ENCODE peak calls at places on chromosome 16, in four cellular contexts. F, Y, V and K are unnamed samples.

GRCh38 chr16:1331712-1332617 is 1.5 kb upstream of the BAIAP3 start:
- DNase-seq in F (peak), Y (peak), V (peak), K (peak)

GRCh38 chr16:48609453-48610023 is 442 bp downstream of the N4BP1 start:
- DNase-seq in F (peak), Y (peak), V (peak), K (peak)

GRCh38 chr16:856101-856500 is 55.6 kb upstream of the GNG13 start:
- DNase-seq in F (no peak), Y (no peak), V (no peak), K (peak)

GRCh38 chr16:66070140-66070887 is 296.2 kb upstream of the CDH5 start:
- DNase-seq in F (peak), Y (no peak), V (no peak), K (no peak)

GRCh38 chr16:13586051-13586450 is 333.9 kb upstream of the ERCC4 start:
- DNase-seq in F (no peak), Y (no peak), V (no peak), K (no peak)

GRCh38 chr16:83887088-83887487 is 11.8 kb upstream of the MLYCD start:
- DNase-seq in F (peak), Y (peak), V (peak), K (no peak)

GRCh38 chr16:83995756-83996155 is 27.7 kb downstream of the NECAB2 start:
- DNase-seq in F (no peak), Y (no peak), V (peak), K (no peak)

GRCh38 chr16:75620326-75621169 is 2.5 kb downstream of the ADAT1 start:
- DNase-seq in F (no peak), Y (no peak), V (no peak), K (no peak)

GRCh38 chr16:15643453-15644305 is 725 bp upstream of the MARF1 start:
- DNase-seq in F (peak), Y (peak), V (no peak), K (peak)

GRCh38 chr16:84048306-84048705 is 5.7 kb upstream of the SLC38A8 start:
- DNase-seq in F (no peak), Y (no peak), V (no peak), K (peak)

GRCh38 chr16:14202697-14203096 is 131.6 kb downstream of the MRTFB start:
- DNase-seq in F (peak), Y (no peak), V (peak), K (no peak)

GRCh38 chr16:12470311-12471229 is 333.1 kb downstream of the CPPED1 start:
- DNase-seq in F (no peak), Y (no peak), V (no peak), K (no peak)

GRCh38 chr16:85375282-85375681 is 237.8 kb upstream of the GSE1 start:
- DNase-seq in F (no peak), Y (no peak), V (no peak), K (no peak)

GRCh38 chr16:50272687-50273381 is 6.5 kb downstream of the ADCY7 start:
- DNase-seq in F (no peak), Y (no peak), V (no peak), K (peak)
- H3K4me2 ChIP-seq in F (no peak), Y (no peak), V (no peak), K (no peak)

GRCh38 chr16:86387461-86388440 is 122.6 kb upstream of the FOXF1 start:
- DNase-seq in F (peak), Y (peak), V (peak), K (peak)

GRCh38 chr16:86390335-86390734 is 120.0 kb upstream of the FOXF1 start:
- DNase-seq in F (no peak), Y (no peak), V (no peak), K (no peak)

GRCh38 chr16:86391486-86391885 is 118.8 kb upstream of the FOXF1 start:
- DNase-seq in F (no peak), Y (no peak), V (no peak), K (no peak)

GRCh38 chr16:86388976-86389375 is 121.4 kb upstream of the FOXF1 start:
- DNase-seq in F (peak), Y (no peak), V (no peak), K (no peak)

DNA sequence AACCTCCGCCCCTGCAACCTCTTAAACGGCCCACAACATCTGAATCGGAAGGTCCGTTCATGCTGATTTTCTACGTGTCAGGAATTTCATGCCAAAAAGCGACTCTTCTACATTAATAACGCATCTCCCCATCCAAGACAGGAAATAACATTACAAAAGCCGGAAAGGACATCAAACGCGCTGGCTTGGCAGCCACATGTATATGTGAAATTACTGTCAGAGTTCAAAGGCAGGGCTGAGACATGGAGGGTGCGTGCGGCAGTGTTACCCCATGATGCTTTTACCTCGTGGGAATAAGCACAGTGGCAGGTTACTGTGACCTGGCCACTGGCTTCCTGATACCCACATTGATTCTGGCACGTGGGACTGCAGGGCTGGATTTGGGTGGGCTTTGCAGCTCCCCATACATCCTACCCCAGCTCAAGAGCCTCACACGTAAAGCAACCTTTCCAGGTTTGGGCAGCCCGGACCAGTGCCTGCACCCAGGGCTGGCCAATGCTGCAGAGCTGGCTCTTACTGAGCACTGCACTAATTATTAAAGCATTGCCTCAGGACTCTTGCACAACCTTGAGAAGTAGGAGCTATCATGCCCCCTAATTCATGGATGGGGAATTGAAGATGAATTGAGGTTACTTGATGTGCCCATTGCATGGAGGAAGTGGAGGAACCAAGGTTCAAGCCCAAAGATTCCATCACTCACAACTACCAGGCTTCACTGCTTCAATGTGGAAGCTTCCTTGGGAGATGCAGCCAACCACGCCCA is 120.6 kb upstream of the FOXF1 start:
- DNase-seq in F (peak), Y (no peak), V (no peak), K (no peak)
- H3K4me2 ChIP-seq in F (no peak), Y (no peak), V (no peak), K (no peak)

GRCh38 chr16:68492501-68493411 is 44.4 kb upstream of the SMPD3 start:
- DNase-seq in F (no peak), Y (no peak), V (no peak), K (no peak)

GRCh38 chr16:68492151-68492500 is 43.8 kb upstream of the SMPD3 start:
- DNase-seq in F (no peak), Y (no peak), V (no peak), K (no peak)

GRCh38 chr16:68490358-68490757 is 42.0 kb upstream of the SMPD3 start:
- DNase-seq in F (no peak), Y (no peak), V (no peak), K (no peak)

GRCh38 chr16:68490829-68491575 is 42.7 kb upstream of the SMPD3 start:
- DNase-seq in F (peak), Y (peak), V (peak), K (no peak)

DNA sequence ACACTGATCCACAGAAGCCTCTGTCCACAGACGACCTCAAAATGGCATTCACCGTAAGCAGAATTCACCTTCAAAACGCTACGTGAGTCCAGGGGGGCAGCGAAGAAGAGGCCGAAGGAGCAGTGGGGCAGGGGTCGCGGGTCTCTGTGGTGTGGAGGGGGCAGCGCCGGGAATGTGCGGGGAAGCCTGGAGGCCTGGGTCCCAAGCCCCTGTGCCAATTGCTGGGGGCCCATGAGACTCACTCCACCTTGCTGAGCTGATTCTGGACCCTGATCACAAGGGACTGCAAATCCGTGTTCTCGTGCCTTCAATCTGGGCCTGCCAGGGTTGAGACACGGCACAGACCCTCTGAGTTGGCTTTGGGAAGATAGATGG is 43.3 kb upstream of the SMPD3 start:
- DNase-seq in F (no peak), Y (no peak), V (no peak), K (no peak)
- H3K4me2 ChIP-seq in F (no peak), Y (no peak), V (no peak), K (no peak)

DNA sequence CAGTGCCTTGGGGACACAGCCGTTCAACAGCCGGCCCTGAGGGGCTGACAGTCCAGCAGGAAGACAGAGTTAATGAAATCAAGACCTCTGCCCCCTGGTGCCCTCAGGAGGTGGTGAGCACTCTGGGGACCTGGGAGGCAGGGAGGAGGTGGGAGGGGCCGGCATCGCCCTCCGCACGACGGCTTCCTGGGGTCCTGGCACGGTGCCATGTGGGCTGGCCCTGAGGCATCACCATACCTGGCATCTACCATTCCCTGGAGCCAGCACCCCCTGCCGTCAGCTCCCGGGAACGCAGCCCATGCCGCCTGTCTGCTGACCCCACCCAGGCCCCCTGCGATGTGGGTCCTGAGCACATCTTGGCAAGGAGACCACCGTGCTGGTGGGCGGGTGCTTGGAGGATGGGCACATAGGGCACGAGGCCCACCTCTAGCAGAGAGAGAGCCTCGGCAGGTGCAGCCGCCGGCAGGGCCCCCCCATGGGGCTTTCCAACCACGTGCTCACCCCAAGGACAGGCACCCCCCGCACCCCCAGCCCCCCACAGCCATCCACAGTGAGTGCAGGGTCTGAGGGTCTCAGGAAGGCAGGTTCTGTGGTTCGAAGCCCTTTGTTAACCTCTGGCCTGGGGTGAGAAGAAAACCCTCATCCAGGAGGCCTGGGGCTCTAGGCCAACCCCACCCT is 52.5 kb downstream of the ZFPM1 start:
- DNase-seq in F (peak), Y (peak), V (peak), K (peak)
- H3K4me2 ChIP-seq in F (no peak), Y (no peak), V (no peak), K (no peak)

DNA sequence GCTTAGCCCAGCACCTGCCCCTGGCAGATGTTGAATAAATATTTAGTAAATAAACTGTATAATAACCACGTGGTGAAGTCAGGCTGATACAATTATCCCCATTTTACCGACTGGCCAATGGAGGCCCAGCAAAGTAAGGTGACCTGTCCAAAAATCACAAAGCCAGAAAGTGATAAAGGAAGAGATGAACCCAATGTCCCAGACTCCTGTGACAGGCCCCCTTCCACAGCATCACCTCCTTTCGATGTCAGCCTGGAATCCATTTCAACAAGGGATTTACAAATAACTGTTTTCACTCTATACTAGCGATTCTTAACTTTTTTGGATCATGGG is 5.5 kb downstream of the TVP23A start:
- DNase-seq in F (no peak), Y (no peak), V (no peak), K (no peak)
- H3K4me2 ChIP-seq in F (no peak), Y (no peak), V (no peak), K (peak)